ENCODE peak calls at places on chromosomes 11 and 22, in nine cellular contexts. One of them, this sample, is unnamed.

GRCh38 chr11:5605849-5606248 is 9.4 kb downstream of the TRIM6 start:
- DNase-seq in BE2C: no peak
- DNase-seq in esophagus squamous epithelium: no peak
- DNase-seq in uterus: no peak
- DNase-seq in OCI-LY7: peak; percentile 18
- DNase-seq in tibial artery: no peak
- DNase-seq in HepG2: no peak
- DNase-seq in A549: no peak
- DNase-seq in psoas muscle: no peak
- DNase-seq in this sample: no peak

GRCh38 chr11:31702966-31703365 is 108.2 kb downstream of the PAX6 start:
- DNase-seq in BE2C: no peak
- DNase-seq in esophagus squamous epithelium: no peak
- DNase-seq in uterus: no peak
- DNase-seq in OCI-LY7: no peak
- DNase-seq in tibial artery: no peak
- DNase-seq in HepG2: peak; percentile 16
- DNase-seq in A549: peak; percentile 3
- DNase-seq in psoas muscle: no peak
- DNase-seq in this sample: no peak

GRCh38 chr11:95922099-95922498 is 1.8 kb downstream of the MTMR2 start:
- DNase-seq in BE2C: no peak
- DNase-seq in esophagus squamous epithelium: no peak
- DNase-seq in uterus: no peak
- DNase-seq in OCI-LY7: no peak
- DNase-seq in tibial artery: no peak
- DNase-seq in HepG2: no peak
- DNase-seq in A549: no peak
- DNase-seq in psoas muscle: no peak
- DNase-seq in this sample: no peak

GRCh38 chr22:22210375-22210774 is 34.2 kb upstream of the VPREB1 start:
- DNase-seq in BE2C: no peak
- DNase-seq in esophagus squamous epithelium: no peak
- DNase-seq in uterus: no peak
- DNase-seq in OCI-LY7: no peak
- DNase-seq in tibial artery: no peak
- DNase-seq in HepG2: no peak
- DNase-seq in A549: no peak
- DNase-seq in psoas muscle: no peak
- DNase-seq in this sample: no peak

GRCh38 chr11:488062-488461 is 19.0 kb downstream of the RNH1 start:
- DNase-seq in BE2C: no peak
- DNase-seq in esophagus squamous epithelium: no peak
- DNase-seq in uterus: no peak
- DNase-seq in OCI-LY7: no peak
- DNase-seq in tibial artery: no peak
- DNase-seq in HepG2: no peak
- DNase-seq in A549: no peak
- DNase-seq in psoas muscle: no peak
- DNase-seq in this sample: no peak

GRCh38 chr11:45994421-45995341 is 72.2 kb downstream of the LARGE2 start:
- DNase-seq in BE2C: peak; percentile 59
- DNase-seq in esophagus squamous epithelium: no peak
- DNase-seq in uterus: peak; percentile 27
- DNase-seq in OCI-LY7: no peak
- DNase-seq in tibial artery: no peak
- DNase-seq in HepG2: no peak
- DNase-seq in A549: no peak
- DNase-seq in psoas muscle: no peak
- DNase-seq in this sample: no peak

GRCh38 chr11:67312187-67313021 is 9.1 kb downstream of the SSH3 start:
- DNase-seq in BE2C: no peak
- DNase-seq in esophagus squamous epithelium: no peak
- DNase-seq in uterus: no peak
- DNase-seq in OCI-LY7: no peak
- DNase-seq in tibial artery: no peak
- DNase-seq in HepG2: no peak
- DNase-seq in A549: no peak
- DNase-seq in psoas muscle: no peak
- DNase-seq in this sample: no peak

GRCh38 chr11:94424662-94425061 is 23.4 kb upstream of the GPR83 start:
- DNase-seq in BE2C: no peak
- DNase-seq in esophagus squamous epithelium: no peak
- DNase-seq in uterus: no peak
- DNase-seq in OCI-LY7: no peak
- DNase-seq in tibial artery: no peak
- DNase-seq in HepG2: no peak
- DNase-seq in A549: no peak
- DNase-seq in psoas muscle: no peak
- DNase-seq in this sample: no peak

GRCh38 chr11:134369656-134370525 is 38.1 kb downstream of the GLB1L2 start:
- DNase-seq in BE2C: no peak
- DNase-seq in esophagus squamous epithelium: no peak
- DNase-seq in uterus: no peak
- DNase-seq in OCI-LY7: no peak
- DNase-seq in tibial artery: no peak
- DNase-seq in HepG2: no peak
- DNase-seq in A549: no peak
- DNase-seq in psoas muscle: no peak
- DNase-seq in this sample: peak; percentile 51

GRCh38 chr11:22832315-22833041 is 2.9 kb upstream of the SVIP start:
- DNase-seq in BE2C: no peak
- DNase-seq in esophagus squamous epithelium: no peak
- DNase-seq in uterus: no peak
- DNase-seq in OCI-LY7: no peak
- DNase-seq in tibial artery: no peak
- DNase-seq in HepG2: peak; percentile 15
- DNase-seq in A549: peak; percentile 4
- DNase-seq in psoas muscle: no peak
- DNase-seq in this sample: no peak

GRCh38 chr11:10770626-10771254 is 19.7 kb downstream of the CTR9 start:
- DNase-seq in BE2C: peak; percentile 65
- DNase-seq in esophagus squamous epithelium: no peak
- DNase-seq in uterus: peak; percentile 47
- DNase-seq in OCI-LY7: peak; percentile 58
- DNase-seq in tibial artery: peak; percentile 44
- DNase-seq in HepG2: peak; percentile 33
- DNase-seq in A549: peak; percentile 72
- DNase-seq in psoas muscle: peak; percentile 41
- DNase-seq in this sample: no peak

GRCh38 chr11:73288873-73289707 is 17.0 kb downstream of the P2RY6 start:
- DNase-seq in BE2C: peak; percentile 90
- DNase-seq in esophagus squamous epithelium: peak; percentile 41
- DNase-seq in uterus: peak; percentile 64
- DNase-seq in OCI-LY7: peak; percentile 80
- DNase-seq in tibial artery: peak; percentile 68
- DNase-seq in HepG2: peak; percentile 64
- DNase-seq in A549: peak; percentile 91
- DNase-seq in psoas muscle: peak; percentile 69
- DNase-seq in this sample: peak; percentile 90

GRCh38 chr11:68468217-68468828 is 7.8 kb downstream of the PPP6R3 start:
- DNase-seq in BE2C: no peak
- DNase-seq in esophagus squamous epithelium: no peak
- DNase-seq in uterus: no peak
- DNase-seq in OCI-LY7: peak; percentile 29
- DNase-seq in tibial artery: no peak
- DNase-seq in HepG2: peak; percentile 77
- DNase-seq in A549: no peak
- DNase-seq in psoas muscle: no peak
- DNase-seq in this sample: no peak

GRCh38 chr11:104618949-104619348 is 279.3 kb downstream of the CASP12 start:
- DNase-seq in BE2C: no peak
- DNase-seq in esophagus squamous epithelium: no peak
- DNase-seq in uterus: no peak
- DNase-seq in OCI-LY7: no peak
- DNase-seq in tibial artery: no peak
- DNase-seq in HepG2: no peak
- DNase-seq in A549: no peak
- DNase-seq in psoas muscle: no peak
- DNase-seq in this sample: no peak

GRCh38 chr22:19810381-19811141 is 44.1 kb downstream of the GNB1L start:
- DNase-seq in BE2C: no peak
- DNase-seq in esophagus squamous epithelium: no peak
- DNase-seq in uterus: no peak
- DNase-seq in OCI-LY7: no peak
- DNase-seq in tibial artery: no peak
- DNase-seq in HepG2: no peak
- DNase-seq in A549: no peak
- DNase-seq in psoas muscle: no peak
- DNase-seq in this sample: peak; percentile 70

GRCh38 chr22:38316340-38317236 is 645 bp downstream of the CSNK1E start:
- DNase-seq in BE2C: peak; percentile 56
- DNase-seq in esophagus squamous epithelium: no peak
- DNase-seq in uterus: peak; percentile 77
- DNase-seq in OCI-LY7: peak; percentile 54
- DNase-seq in tibial artery: peak; percentile 74
- DNase-seq in HepG2: no peak
- DNase-seq in A549: no peak
- DNase-seq in psoas muscle: peak; percentile 61
- DNase-seq in this sample: peak; percentile 88

DNA sequence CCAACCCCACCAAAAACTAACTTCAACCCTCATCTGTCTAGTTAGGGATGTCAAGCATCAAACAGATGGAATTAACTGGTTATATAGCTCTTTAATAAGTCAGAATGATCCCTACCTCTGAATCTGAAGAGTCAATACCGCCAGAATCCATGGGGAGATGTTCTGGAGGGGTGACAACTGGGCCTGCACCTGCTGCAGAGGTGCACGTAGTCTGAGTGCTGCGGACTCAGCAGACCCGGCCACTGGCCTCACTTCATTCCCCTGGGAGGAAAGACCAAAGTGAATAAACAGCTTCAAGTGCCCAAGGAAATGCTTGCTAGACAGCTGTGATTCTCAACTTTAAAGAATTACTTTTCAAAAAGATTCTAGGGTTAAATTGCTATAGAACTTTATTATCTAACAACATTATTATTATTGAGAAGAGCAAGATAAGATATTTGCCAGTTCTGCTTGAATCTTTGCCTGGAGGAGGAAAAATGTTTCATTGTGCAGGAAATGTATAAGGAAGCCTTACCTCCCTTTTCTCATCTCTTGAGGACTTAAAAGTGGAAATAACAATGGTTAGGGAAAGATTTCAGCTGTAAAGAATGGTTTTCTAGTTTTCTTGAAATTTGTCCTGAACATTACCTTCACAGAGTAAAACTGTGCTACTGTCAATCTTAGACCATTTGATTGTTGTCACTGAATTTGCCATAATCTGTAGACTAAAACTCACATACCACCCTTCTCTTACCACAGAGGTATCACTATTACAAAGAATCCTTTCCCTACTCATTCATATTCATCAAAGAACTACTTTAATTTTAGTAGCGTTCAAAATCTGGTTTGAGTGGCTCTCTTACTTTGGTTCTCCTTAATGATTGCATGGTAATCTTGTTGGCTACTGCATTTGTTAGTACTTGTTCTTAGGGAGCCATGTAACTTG is 4.2 kb downstream of the XBP1 start:
- DNase-seq in BE2C: no peak
- DNase-seq in esophagus squamous epithelium: no peak
- DNase-seq in uterus: no peak
- DNase-seq in OCI-LY7: no peak
- DNase-seq in tibial artery: no peak
- DNase-seq in HepG2: no peak
- DNase-seq in A549: no peak
- DNase-seq in psoas muscle: no peak
- DNase-seq in this sample: no peak
- H3K4me1 ChIP-seq in BE2C: no peaks in the 10 kb centered on the region
- H3K4me1 ChIP-seq in esophagus squamous epithelium: peaks cover 8% of the 10 kb centered on the region
- H3K4me1 ChIP-seq in uterus: peaks cover 10% of the 10 kb centered on the region
- H3K4me1 ChIP-seq in OCI-LY7: peaks cover 42% of the 10 kb centered on the region
- H3K4me1 ChIP-seq in tibial artery: peaks cover 47% of the 10 kb centered on the region
- H3K4me1 ChIP-seq in HepG2: peaks cover 57% of the 10 kb centered on the region
- H3K4me1 ChIP-seq in A549: peaks cover 34% of the 10 kb centered on the region
- H3K4me1 ChIP-seq in psoas muscle: peaks cover 39% of the 10 kb centered on the region
- H3K4me1 ChIP-seq in this sample: no peaks in the 10 kb centered on the region

GRCh38 chr22:44372611-44373010 is 59.9 kb upstream of the SHISAL1 start:
- DNase-seq in BE2C: peak; percentile 3
- DNase-seq in esophagus squamous epithelium: no peak
- DNase-seq in uterus: no peak
- DNase-seq in OCI-LY7: no peak
- DNase-seq in tibial artery: no peak
- DNase-seq in HepG2: no peak
- DNase-seq in A549: no peak
- DNase-seq in psoas muscle: no peak
- DNase-seq in this sample: peak; percentile 19

GRCh38 chr22:44373234-44373633 is 60.5 kb upstream of the SHISAL1 start:
- DNase-seq in BE2C: no peak
- DNase-seq in esophagus squamous epithelium: no peak
- DNase-seq in uterus: no peak
- DNase-seq in OCI-LY7: no peak
- DNase-seq in tibial artery: no peak
- DNase-seq in HepG2: no peak
- DNase-seq in A549: no peak
- DNase-seq in psoas muscle: no peak
- DNase-seq in this sample: peak; percentile 4

GRCh38 chr22:44369916-44370804 is 57.4 kb upstream of the SHISAL1 start:
- DNase-seq in BE2C: peak; percentile 3
- DNase-seq in esophagus squamous epithelium: no peak
- DNase-seq in uterus: no peak
- DNase-seq in OCI-LY7: no peak
- DNase-seq in tibial artery: no peak
- DNase-seq in HepG2: no peak
- DNase-seq in A549: no peak
- DNase-seq in psoas muscle: no peak
- DNase-seq in this sample: peak; percentile 32

GRCh38 chr22:44369241-44369652 is 56.5 kb upstream of the SHISAL1 start:
- DNase-seq in BE2C: peak; percentile 8
- DNase-seq in esophagus squamous epithelium: no peak
- DNase-seq in uterus: no peak
- DNase-seq in OCI-LY7: no peak
- DNase-seq in tibial artery: no peak
- DNase-seq in HepG2: no peak
- DNase-seq in A549: no peak
- DNase-seq in psoas muscle: no peak
- DNase-seq in this sample: peak; percentile 30

GRCh38 chr22:44371741-44372525 is 59.2 kb upstream of the SHISAL1 start:
- DNase-seq in BE2C: peak; percentile 6
- DNase-seq in esophagus squamous epithelium: no peak
- DNase-seq in uterus: no peak
- DNase-seq in OCI-LY7: no peak
- DNase-seq in tibial artery: no peak
- DNase-seq in HepG2: no peak
- DNase-seq in A549: no peak
- DNase-seq in psoas muscle: no peak
- DNase-seq in this sample: peak; percentile 33
- H3K4me1 ChIP-seq in BE2C: no peaks in the 10 kb centered on the region
- H3K4me1 ChIP-seq in esophagus squamous epithelium: no peaks in the 10 kb centered on the region
- H3K4me1 ChIP-seq in uterus: no peaks in the 10 kb centered on the region
- H3K4me1 ChIP-seq in OCI-LY7: no peaks in the 10 kb centered on the region
- H3K4me1 ChIP-seq in tibial artery: no peaks in the 10 kb centered on the region
- H3K4me1 ChIP-seq in HepG2: no peaks in the 10 kb centered on the region
- H3K4me1 ChIP-seq in A549: peaks cover 2% of the 10 kb centered on the region
- H3K4me1 ChIP-seq in psoas muscle: no peaks in the 10 kb centered on the region
- H3K4me1 ChIP-seq in this sample: no peaks in the 10 kb centered on the region

GRCh38 chr11:12807621-12808020 is 133.4 kb downstream of the TEAD1 start:
- DNase-seq in BE2C: no peak
- DNase-seq in esophagus squamous epithelium: no peak
- DNase-seq in uterus: no peak
- DNase-seq in OCI-LY7: no peak
- DNase-seq in tibial artery: no peak
- DNase-seq in HepG2: no peak
- DNase-seq in A549: no peak
- DNase-seq in psoas muscle: no peak
- DNase-seq in this sample: no peak
- H3K4me1 ChIP-seq in BE2C: peaks cover 32% of the 10 kb centered on the region
- H3K4me1 ChIP-seq in esophagus squamous epithelium: peaks cover 9% of the 10 kb centered on the region
- H3K4me1 ChIP-seq in uterus: peaks cover 3% of the 10 kb centered on the region
- H3K4me1 ChIP-seq in OCI-LY7: peaks cover 11% of the 10 kb centered on the region
- H3K4me1 ChIP-seq in tibial artery: peaks cover 9% of the 10 kb centered on the region
- H3K4me1 ChIP-seq in HepG2: peaks cover 87% of the 10 kb centered on the region
- H3K4me1 ChIP-seq in A549: peaks cover 98% of the 10 kb centered on the region
- H3K4me1 ChIP-seq in psoas muscle: peaks cover 61% of the 10 kb centered on the region
- H3K4me1 ChIP-seq in this sample: no peaks in the 10 kb centered on the region

GRCh38 chr22:23752090-23752691 is 1.3 kb upstream of the ZNF70 start:
- DNase-seq in BE2C: no peak
- DNase-seq in esophagus squamous epithelium: peak; percentile 20
- DNase-seq in uterus: no peak
- DNase-seq in OCI-LY7: peak; percentile 95
- DNase-seq in tibial artery: no peak
- DNase-seq in HepG2: no peak
- DNase-seq in A549: no peak
- DNase-seq in psoas muscle: no peak
- DNase-seq in this sample: no peak
- H3K4me1 ChIP-seq in BE2C: peaks cover 2% of the 10 kb centered on the region
- H3K4me1 ChIP-seq in esophagus squamous epithelium: no peaks in the 10 kb centered on the region
- H3K4me1 ChIP-seq in uterus: no peaks in the 10 kb centered on the region
- H3K4me1 ChIP-seq in OCI-LY7: peaks cover 53% of the 10 kb centered on the region
- H3K4me1 ChIP-seq in tibial artery: peaks cover 29% of the 10 kb centered on the region
- H3K4me1 ChIP-seq in HepG2: peaks cover 23% of the 10 kb centered on the region
- H3K4me1 ChIP-seq in A549: peaks cover 4% of the 10 kb centered on the region
- H3K4me1 ChIP-seq in psoas muscle: peaks cover 10% of the 10 kb centered on the region
- H3K4me1 ChIP-seq in this sample: no peaks in the 10 kb centered on the region